ENCODE peak calls at places on chromosome 1, in five cellular contexts. O is fibroblast of lung, U is WERI-Rb-1, Y is IMR-90, L is adrenal gland. Q is an unnamed sample.

GRCh38 chr1:22812092-22812880 is 101.6 kb downstream of the EPHB2 start:
- DNase-seq in Y (no peak), O (no peak), U (no peak), L (no peak), Q (no peak)

GRCh38 chr1:4305526-4306301 is 348.7 kb upstream of the AJAP1 start:
- DNase-seq in U (no peak), Y (no peak), O (no peak), L (no peak), Q (no peak)

GRCh38 chr1:242454262-242455051 is 70.0 kb downstream of the PLD5 start:
- DNase-seq in U (peak; percentile 33), L (peak; percentile 28), O (peak; percentile 47), Y (peak; percentile 7), Q (no peak)

GRCh38 chr1:233879841-233880240 is 24.6 kb upstream of the SLC35F3 start:
- DNase-seq in Y (no peak), O (no peak), U (no peak), L (no peak), Q (no peak)

GRCh38 chr1:228014235-228014930 is 7.6 kb downstream of the WNT3A start:
- DNase-seq in O (peak; percentile 28), Y (peak; percentile 38), U (no peak), L (peak; percentile 16), Q (peak; percentile 70)

GRCh38 chr1:178560871-178561376 is 48.0 kb downstream of the TEX35 start:
- DNase-seq in L (no peak), O (no peak), U (peak; percentile 31), Y (no peak), Q (no peak)

GRCh38 chr1:63723618-63724017 is 50.2 kb upstream of the ROR1 start:
- DNase-seq in U (no peak), L (no peak), Y (no peak), O (peak; percentile 53), Q (no peak)

GRCh38 chr1:53572061-53572801 is 113.0 kb downstream of the DMRTB1 start:
- DNase-seq in O (no peak), U (peak; percentile 53), Y (peak; percentile 73), L (peak; percentile 40), Q (peak; percentile 43)

GRCh38 chr1:109912214-109912861 is 1.7 kb downstream of the CSF1 start:
- DNase-seq in Y (no peak), U (no peak), O (no peak), L (no peak), Q (no peak)

GRCh38 chr1:13732971-13733667 is 33.1 kb downstream of the PRDM2 start:
- DNase-seq in O (no peak), Y (no peak), U (no peak), L (no peak), Q (no peak)
- H3K27ac ChIP-seq in O (no peak overlapping the region), Y (no peak overlapping the region), U (no peak overlapping the region), L (no peak overlapping the region), Q (no peak overlapping the region)

GRCh38 chr1:19066248-19066873 is 109.9 kb upstream of the IFFO2 start:
- DNase-seq in U (peak; percentile 81), L (no peak), O (no peak), Y (peak; percentile 28), Q (no peak)

GRCh38 chr1:19066874-19067186 is 110.4 kb upstream of the IFFO2 start:
- DNase-seq in L (no peak), O (no peak), U (no peak), Y (no peak), Q (no peak)

GRCh38 chr1:19067187-19067911 is 110.9 kb upstream of the IFFO2 start:
- DNase-seq in L (no peak), Y (no peak), U (no peak), O (no peak), Q (no peak)

GRCh38 chr1:19068639-19069276 is 112.3 kb upstream of the IFFO2 start:
- DNase-seq in L (no peak), O (no peak), Y (no peak), U (no peak), Q (no peak)

DNA sequence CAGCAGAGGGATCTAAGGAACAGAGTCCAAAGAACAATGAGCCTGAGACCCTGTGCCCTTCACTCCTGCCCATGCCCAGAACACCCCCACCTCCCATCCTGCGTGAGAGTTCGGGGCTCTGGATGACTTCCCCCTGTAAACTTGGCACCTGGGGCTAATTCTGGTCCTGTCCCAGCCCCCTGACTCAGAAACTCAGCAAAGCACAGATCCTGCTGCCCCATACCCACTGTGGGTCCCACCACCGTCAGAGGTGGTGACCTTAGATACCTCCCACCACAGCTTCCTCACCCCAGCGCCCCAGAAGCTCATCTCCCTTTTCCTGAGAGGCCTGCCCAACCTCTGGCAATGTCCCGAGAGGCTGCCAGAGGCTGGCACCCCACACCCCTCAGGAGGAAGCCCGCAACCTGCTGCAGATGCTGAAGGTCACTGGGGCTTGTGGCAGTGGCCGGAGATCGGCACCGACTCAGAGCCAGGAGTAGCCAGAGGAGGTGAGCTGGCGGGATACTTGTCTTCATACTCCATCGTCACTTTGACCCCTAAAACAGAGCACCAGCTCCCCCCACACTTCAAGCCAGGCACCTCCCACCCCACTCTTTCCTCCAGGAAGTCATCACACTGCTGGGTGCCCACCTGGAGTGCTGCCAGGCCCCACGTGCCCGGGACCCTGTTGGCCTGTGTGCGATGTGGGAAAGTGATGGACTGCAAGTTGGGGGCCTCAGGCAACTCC is 111.6 kb upstream of the IFFO2 start:
- DNase-seq in Y (no peak), O (no peak), L (no peak), U (no peak), Q (no peak)
- H3K9me3 ChIP-seq in Y (no peaks in the 10 kb centered on the region), O (no peaks in the 10 kb centered on the region), L (no peaks in the 10 kb centered on the region), U (no peaks in the 10 kb centered on the region), Q (no peaks in the 10 kb centered on the region)

GRCh38 chr1:38004284-38005101 is 821 bp downstream of the FHL3 start:
- DNase-seq in Y (no peak), O (no peak), U (no peak), L (no peak), Q (no peak)

GRCh38 chr1:38005195-38006007 is at the start of gene FHL3:
- DNase-seq in L (peak; percentile 63), Y (peak; percentile 33), O (peak; percentile 38), U (peak; percentile 89), Q (peak; percentile 91)

GRCh38 chr1:38003261-38004250 is 1.8 kb downstream of the FHL3 start:
- DNase-seq in L (no peak), Y (peak; percentile 41), O (peak; percentile 46), U (no peak), Q (no peak)

GRCh38 chr1:38009088-38009840 is 3.3 kb upstream of the UTP11 start:
- DNase-seq in U (no peak), Y (peak; percentile 78), O (no peak), L (no peak), Q (no peak)

DNA sequence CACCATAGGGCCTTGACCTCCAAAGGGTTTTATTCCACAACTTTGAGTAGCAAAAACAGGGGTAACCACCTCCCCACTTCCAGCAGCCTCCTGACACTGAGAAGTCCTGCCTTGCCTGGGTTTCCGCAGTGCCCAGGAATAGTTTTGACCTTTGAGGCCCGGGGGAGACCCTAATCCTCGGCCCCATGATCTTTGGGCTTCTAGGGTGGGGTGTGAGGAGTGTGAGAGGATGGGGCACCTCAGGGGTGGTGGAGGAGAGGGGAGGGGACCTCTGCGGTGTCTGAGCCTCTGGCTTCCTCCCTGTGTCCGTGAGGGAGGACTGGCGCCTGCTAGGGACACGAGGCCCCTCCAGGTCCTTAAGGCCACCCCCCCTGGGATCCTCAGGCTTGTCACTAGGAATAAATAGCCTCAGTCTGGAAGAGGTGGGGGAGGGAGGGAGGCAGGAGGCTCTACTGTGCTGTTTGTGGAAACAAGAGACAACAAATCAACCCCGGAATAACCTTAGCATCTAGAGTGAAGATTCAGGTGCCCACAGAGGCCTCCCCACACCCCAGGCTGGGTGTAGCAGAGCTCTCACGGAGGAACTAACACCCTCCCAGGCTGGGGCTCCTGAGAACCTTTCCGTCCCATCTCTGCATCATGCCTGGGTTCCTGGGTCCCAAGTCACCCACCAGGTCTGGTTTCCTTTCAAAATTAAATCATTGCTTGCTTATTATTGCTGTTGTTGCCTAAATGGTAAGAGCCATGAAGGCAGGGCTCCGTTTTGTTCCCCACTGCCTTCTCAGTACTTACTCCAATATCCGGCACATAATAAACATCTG is 904 bp upstream of the FHL3 start:
- DNase-seq in U (peak; percentile 63), O (no peak), Y (no peak), L (no peak), Q (peak; percentile 77)
- H3K27ac ChIP-seq in U (peak overlapping the region; percentile 74), O (no peak overlapping the region), Y (no peak overlapping the region), L (peak overlapping the region; percentile 84), Q (peak overlapping the region; percentile 32)

DNA sequence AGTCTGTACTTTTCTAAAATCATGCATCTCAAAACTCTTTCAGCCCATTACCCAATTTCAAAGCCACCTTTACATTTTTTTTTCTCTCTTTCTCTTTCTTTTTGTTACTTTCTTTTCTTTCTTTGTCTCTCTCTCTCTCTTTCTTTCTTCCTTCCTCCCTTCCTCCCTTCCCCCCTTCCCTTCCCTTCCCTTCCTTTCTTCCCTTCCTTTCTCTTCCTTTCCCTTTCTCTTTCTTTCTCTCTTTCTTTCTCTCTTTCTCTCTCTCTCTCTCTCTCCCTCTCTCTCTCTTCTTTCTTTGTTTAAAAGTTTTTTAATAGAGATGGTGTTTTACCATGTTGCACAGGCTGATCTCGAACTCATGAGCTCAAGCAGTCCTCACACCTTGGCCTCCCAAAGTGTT is 11.5 kb downstream of the ZMYM4 start:
- DNase-seq in Y (no peak), U (no peak), L (no peak), O (no peak), Q (no peak)
- H3K9me3 ChIP-seq in Y (peaks cover 4% of the 10 kb centered on the region), U (no peaks in the 10 kb centered on the region), L (no peaks in the 10 kb centered on the region), O (no peaks in the 10 kb centered on the region), Q (no peaks in the 10 kb centered on the region)

GRCh38 chr1:26922901-26923300 is 1.4 kb downstream of the NUDC start:
- DNase-seq in O (no peak), U (no peak), Y (no peak), L (no peak), Q (no peak)
- H3K27ac ChIP-seq in O (no peak overlapping the region), U (no peak overlapping the region), Y (no peak overlapping the region), L (peak overlapping the region; percentile 87), Q (no peak overlapping the region)